ENCODE peak calls at places on chromosomes 7 and 10, in four cellular contexts. W is Panc1, A is glutamatergic neuron, Q is foreskin fibroblast. O is an unnamed sample.

GRCh38 chr7:156473476-156474240 is 166.9 kb upstream of the RNF32 start:
- DNase-seq in A (peak; percentile 54), W (peak; percentile 46), Q (no peak), O (no peak)

GRCh38 chr10:124563320-124563719 is 101.7 kb downstream of the LHPP start:
- DNase-seq in A (peak; percentile 18), Q (no peak), W (no peak), O (no peak)

GRCh38 chr10:70355234-70356021 is 27.0 kb downstream of the LRRC20 start:
- DNase-seq in A (no peak), Q (no peak), W (no peak), O (no peak)

GRCh38 chr7:111384065-111384891 is 178.0 kb downstream of the IMMP2L start:
- DNase-seq in A (no peak), Q (peak; percentile 23), W (peak; percentile 28), O (no peak)

GRCh38 chr7:159139202-159139601 is 5.5 kb downstream of the VIPR2 start:
- DNase-seq in A (no peak), Q (no peak), W (no peak), O (no peak)

GRCh38 chr7:2452074-2452507 is 24.1 kb downstream of the GRIFIN start:
- DNase-seq in W (no peak), A (no peak), Q (no peak), O (no peak)

GRCh38 chr10:66746711-66747110 is 179.1 kb upstream of the LRRTM3 start:
- DNase-seq in W (no peak), A (no peak), Q (no peak), O (no peak)

GRCh38 chr10:112950714-112951348 is 784 bp downstream of the TCF7L2 start:
- DNase-seq in A (no peak), W (no peak), Q (no peak), O (no peak)

GRCh38 chr10:131808370-131808930 is 92.4 kb upstream of the PPP2R2D start:
- DNase-seq in Q (no peak), A (no peak), W (no peak), O (no peak)

GRCh38 chr10:77637986-77638765 is 568 bp upstream of the KCNMA1 start:
- DNase-seq in W (no peak), A (peak; percentile 69), Q (peak; percentile 48), O (no peak)

GRCh38 chr7:114354306-114354705 is 60.3 kb upstream of the FOXP2 start:
- DNase-seq in A (no peak), W (no peak), Q (no peak), O (no peak)

GRCh38 chr10:36489928-36490279 is 635.5 kb upstream of the ANKRD30A start:
- DNase-seq in Q (no peak), A (no peak), W (no peak), O (peak; percentile 29)

GRCh38 chr10:89414146-89414878 is at the start of gene IFIT5:
- DNase-seq in A (peak; percentile 81), Q (peak; percentile 67), W (peak; percentile 66), O (no peak)

GRCh38 chr10:110081914-110082313 is 74.1 kb downstream of the ADD3 start:
- DNase-seq in W (no peak), Q (peak; percentile 42), A (no peak), O (no peak)

GRCh38 chr10:43186150-43186549 is 47.9 kb downstream of the CSGALNACT2 start:
- DNase-seq in W (no peak), Q (no peak), A (no peak), O (no peak)

GRCh38 chr7:70733115-70733514 is 398.8 kb upstream of the GALNT17 start:
- DNase-seq in W (no peak), Q (no peak), A (no peak), O (no peak)

GRCh38 chr10:99768430-99769011 is 13.9 kb upstream of the ABCC2 start:
- DNase-seq in Q (no peak), W (no peak), A (no peak), O (no peak)

GRCh38 chr7:140222797-140223196 is 46.0 kb upstream of the KDM7A start:
- DNase-seq in A (no peak), Q (no peak), W (no peak), O (no peak)

GRCh38 chr10:56831681-56832080 is 470.6 kb upstream of the ZWINT start:
- DNase-seq in Q (no peak), W (no peak), A (no peak), O (no peak)

GRCh38 chr10:101612872-101613271 is 24.8 kb downstream of the DPCD start:
- DNase-seq in Q (no peak), W (no peak), A (no peak), O (no peak)

GRCh38 chr7:1703475-1704325 is 33.6 kb downstream of the ELFN1 start:
- DNase-seq in W (no peak), Q (no peak), A (no peak), O (no peak)

GRCh38 chr10:74292871-74293427 is 141.9 kb downstream of the ADK start:
- DNase-seq in A (no peak), Q (peak; percentile 18), W (no peak), O (no peak)

GRCh38 chr10:47026301-47027107 is 115.3 kb downstream of the PTPN20 start:
- DNase-seq in Q (no peak), A (no peak), W (no peak), O (no peak)

GRCh38 chr7:17302575-17303142 is 4.2 kb downstream of the AHR start:
- DNase-seq in Q (peak; percentile 65), A (no peak), W (no peak), O (peak; percentile 52)

DNA sequence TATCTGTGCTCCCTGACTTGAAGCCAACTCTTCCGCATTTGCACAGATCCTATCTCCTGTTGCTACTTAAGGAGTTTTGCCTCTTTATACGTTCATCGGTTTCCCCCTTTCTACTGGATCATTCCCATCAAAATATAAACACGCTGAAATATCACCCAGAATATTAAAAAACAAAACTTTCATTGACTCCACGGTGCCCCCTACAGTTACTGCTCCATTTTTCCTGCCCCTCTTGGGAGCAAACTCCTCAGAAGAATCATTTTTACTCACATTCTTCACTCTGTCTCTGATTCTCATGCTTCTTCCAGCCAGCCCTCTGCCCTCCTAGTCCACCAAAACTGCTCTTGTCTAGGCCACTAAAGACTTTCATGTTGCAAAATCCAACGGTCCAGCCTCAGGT is 66.4 kb downstream of the MYOF start:
- DNase-seq in A (no peak), Q (no peak), W (no peak), O (no peak)
- TF ChIP-seq CTCF in A (peak; percentile 32), Q (no peak), W (no peak), O (peak; percentile 1)

GRCh38 chr7:142511801-142512200 is 237.5 kb upstream of the PRSS1 start:
- DNase-seq in Q (no peak), A (no peak), W (no peak), O (no peak)

GRCh38 chr7:142519790-142520078 is 229.5 kb upstream of the PRSS1 start:
- DNase-seq in W (no peak), Q (no peak), A (no peak), O (no peak)

GRCh38 chr7:142513221-142513955 is 235.9 kb upstream of the PRSS1 start:
- DNase-seq in W (no peak), A (no peak), Q (no peak), O (no peak)

GRCh38 chr7:142519077-142519789 is 230.0 kb upstream of the PRSS1 start:
- DNase-seq in W (no peak), A (no peak), Q (peak; percentile 28), O (no peak)

GRCh38 chr7:142516038-142516501 is 233.2 kb upstream of the PRSS1 start:
- DNase-seq in Q (peak; percentile 63), W (no peak), A (peak; percentile 46), O (peak; percentile 50)
- TF ChIP-seq CTCF in Q (peak; percentile 78), W (peak; percentile 86), A (peak; percentile 84), O (peak; percentile 82)

GRCh38 chr7:66964391-66964790 is 31.0 kb downstream of the SBDS start:
- DNase-seq in A (no peak), Q (peak; percentile 68), W (no peak), O (no peak)

GRCh38 chr7:66970310-66970709 is 25.1 kb downstream of the SBDS start:
- DNase-seq in W (no peak), Q (no peak), A (no peak), O (no peak)

GRCh38 chr7:66961096-66961495 is 34.3 kb downstream of the SBDS start:
- DNase-seq in W (no peak), Q (no peak), A (no peak), O (no peak)

GRCh38 chr7:66967029-66967428 is 28.4 kb downstream of the SBDS start:
- DNase-seq in Q (no peak), W (no peak), A (no peak), O (no peak)
- TF ChIP-seq CTCF in Q (no peak), W (no peak), A (no peak), O (no peak)

GRCh38 chr7:117179701-117180100 is 143.2 kb downstream of the WNT2 start:
- DNase-seq in Q (no peak), A (no peak), W (no peak), O (no peak)
- TF ChIP-seq CTCF in Q (no peak), A (no peak), W (no peak), O (no peak)

O was measured in AG09319.